ENCODE peak calls at places on chromosomes 2 and 18, in six cellular contexts. S is left lung, V is AG09309, Z is fibroblast of pulmonary artery, E is choroid plexus epithelial cell, W is BE2C. R is an unnamed sample.

GRCh38 chr2:156883828-156884615 is 373.5 kb upstream of the GALNT5 start:
- DNase-seq in S (no peak), V (no peak), Z (peak), E (peak), W (no peak), R (peak)

GRCh38 chr2:128689971-128690370 is 371.3 kb upstream of the HS6ST1 start:
- DNase-seq in S (no peak), V (no peak), Z (no peak), E (no peak), W (no peak), R (no peak)

GRCh38 chr2:171652411-171652775 is 34.9 kb upstream of the DYNC1I2 start:
- DNase-seq in S (no peak), V (no peak), Z (peak), E (peak), W (no peak), R (no peak)

GRCh38 chr2:183505911-183506310 is 381.7 kb downstream of the NUP35 start:
- DNase-seq in S (no peak), V (no peak), Z (no peak), E (no peak), W (no peak), R (no peak)

GRCh38 chr2:240913810-240914644 is 7.9 kb downstream of the CROCC2 start:
- DNase-seq in S (peak), V (no peak), Z (peak), E (peak), W (peak), R (no peak)

GRCh38 chr18:4544131-4544530 is 89.0 kb upstream of the DLGAP1 start:
- DNase-seq in S (no peak), V (no peak), Z (no peak), E (peak), W (no peak), R (no peak)

GRCh38 chr2:54665436-54665856 is 58.0 kb upstream of the EML6 start:
- DNase-seq in S (no peak), V (no peak), Z (peak), E (peak), W (peak), R (peak)

GRCh38 chr2:151338115-151338514 is 19.3 kb upstream of the TNFAIP6 start:
- DNase-seq in S (no peak), V (no peak), Z (peak), E (no peak), W (no peak), R (no peak)

GRCh38 chr2:192051533-192051932 is 143.2 kb downstream of the TMEFF2 start:
- DNase-seq in S (no peak), V (no peak), Z (no peak), E (no peak), W (peak), R (no peak)

GRCh38 chr2:138356178-138356577 is 145.4 kb upstream of the SPOPL start:
- DNase-seq in S (no peak), V (peak), Z (peak), E (peak), W (no peak), R (peak)

GRCh38 chr2:219598308-219599078 is 836 bp downstream of the STK11IP start:
- DNase-seq in S (no peak), V (no peak), Z (no peak), E (no peak), W (no peak), R (no peak)

GRCh38 chr2:219595250-219595649 is 2.4 kb upstream of the STK11IP start:
- DNase-seq in S (no peak), V (no peak), Z (peak), E (peak), W (peak), R (no peak)

GRCh38 chr2:219593154-219593553 is 4.5 kb upstream of the STK11IP start:
- DNase-seq in S (no peak), V (no peak), Z (no peak), E (no peak), W (no peak), R (no peak)

GRCh38 chr2:219596954-219597551 is 604 bp upstream of the STK11IP start:
- DNase-seq in S (no peak), V (no peak), Z (peak), E (peak), W (no peak), R (peak)

GRCh38 chr2:219597552-219598307 is at the start of gene STK11IP:
- DNase-seq in S (peak), V (peak), Z (peak), E (peak), W (peak), R (peak)
- H3K4me3 ChIP-seq in S (peak), V (peak), Z (peak), E (peak), W (peak), R (peak)

GRCh38 chr18:45341454-45341853 is 273.8 kb upstream of the SLC14A2 start:
- DNase-seq in S (no peak), V (no peak), Z (no peak), E (no peak), W (no peak), R (no peak)
- TF ChIP-seq CTCF in S (no peak), V (peak), Z (no peak), E (peak), W (no peak), R (peak)

DNA sequence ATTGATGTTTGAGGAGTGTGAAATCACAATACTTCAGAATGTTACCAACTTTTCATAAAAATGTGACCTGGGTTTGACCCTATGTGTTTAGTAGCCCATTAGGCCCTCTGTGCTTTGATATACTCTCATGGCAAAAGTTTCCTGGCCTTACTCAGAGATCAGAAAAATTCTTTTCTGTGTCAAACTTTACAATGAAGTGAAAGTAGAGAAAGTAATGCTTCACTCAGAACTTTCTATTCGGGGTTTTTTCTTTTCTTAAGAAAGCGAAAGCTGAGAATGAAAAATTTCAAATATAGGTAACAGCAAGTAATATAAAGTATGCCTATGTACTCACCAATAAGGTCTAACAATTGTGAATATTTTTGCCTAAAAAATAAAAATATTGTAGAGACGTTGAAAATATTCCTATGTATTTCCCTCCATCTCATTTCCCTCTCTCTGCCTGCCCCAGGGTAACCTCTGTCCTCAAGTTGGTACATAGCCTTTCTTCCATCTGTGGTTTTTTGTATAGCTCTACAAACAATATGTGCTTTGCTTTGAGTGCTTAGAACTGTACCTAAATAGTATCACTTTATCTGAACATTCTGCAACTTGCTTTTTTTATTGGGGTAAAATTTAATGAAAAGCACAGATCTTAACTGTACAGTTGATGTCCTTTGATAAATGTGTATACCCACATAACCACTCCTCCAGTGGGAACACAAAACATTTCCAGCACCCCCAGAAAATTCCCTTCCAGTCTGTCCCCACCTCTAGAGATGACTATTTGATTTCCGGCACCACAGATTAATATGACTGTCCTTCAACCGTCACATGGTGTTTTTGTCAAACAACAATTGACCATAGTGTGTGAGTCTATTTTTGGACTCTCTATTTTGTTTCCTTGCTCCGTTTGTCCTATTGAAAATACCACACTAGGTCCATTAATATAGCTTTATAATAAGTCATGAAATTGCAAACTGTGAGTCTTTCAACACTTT is 10.3 kb upstream of the ACKR3 start:
- DNase-seq in S (no peak), V (no peak), Z (no peak), E (no peak), W (no peak), R (no peak)
- H3K4me3 ChIP-seq in S (no peak), V (no peak), Z (no peak), E (no peak), W (no peak), R (no peak)

DNA sequence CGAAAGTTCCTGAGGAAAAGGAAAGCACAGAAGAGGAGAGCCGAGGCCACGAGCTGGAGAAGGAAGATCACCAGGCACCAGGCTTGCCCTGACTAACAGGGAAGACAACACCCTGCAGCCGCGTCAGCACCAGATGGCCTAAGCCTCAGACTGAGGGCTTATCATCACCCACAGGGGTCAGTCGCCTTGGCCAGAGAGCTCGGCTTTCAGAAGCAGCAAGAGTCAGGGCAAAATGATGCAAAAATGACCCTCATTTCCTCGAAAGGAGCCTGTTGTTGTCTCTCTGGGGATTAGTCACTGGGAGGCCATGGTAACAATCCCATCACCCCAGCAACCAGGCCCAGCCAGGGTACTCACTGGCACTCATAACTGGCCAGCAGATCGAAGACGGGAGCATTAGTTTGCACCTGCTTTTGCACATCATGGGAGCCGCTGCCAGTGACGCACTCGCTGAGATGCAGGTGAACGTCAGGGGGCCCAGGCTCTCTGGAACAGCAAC is 42.7 kb upstream of the ZFP36L2 start:
- DNase-seq in S (no peak), V (peak), Z (peak), E (peak), W (peak), R (peak)
- TF ChIP-seq CTCF in S (no peak), V (peak), Z (peak), E (no peak), W (peak), R (peak)

GRCh38 chr2:10020001-10020400 is 23.3 kb upstream of the KLF11 start:
- DNase-seq in S (no peak), V (no peak), Z (no peak), E (no peak), W (no peak), R (no peak)
- H3K4me3 ChIP-seq in S (no peak), V (no peak), Z (no peak), E (no peak), W (no peak), R (no peak)

DNA sequence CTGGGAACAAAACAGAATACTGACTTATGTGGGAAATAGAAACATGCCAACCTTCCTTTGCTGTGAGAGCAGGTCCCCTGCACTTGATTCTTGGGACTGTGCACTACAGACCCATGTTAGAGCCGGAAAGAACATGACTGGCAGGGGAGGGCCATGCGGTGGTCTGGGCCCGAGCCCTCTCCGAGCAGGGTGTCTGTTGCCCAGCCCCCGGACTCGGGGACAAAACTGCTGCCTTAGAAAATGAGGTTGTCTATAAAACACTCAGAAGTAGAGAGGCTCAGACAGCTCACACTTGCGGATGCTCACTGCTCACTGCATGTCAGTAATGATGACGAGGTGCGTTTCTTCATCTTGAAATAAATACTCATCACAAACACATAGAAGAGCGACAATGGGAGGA is 270.7 kb upstream of the HDAC4 start:
- DNase-seq in S (no peak), V (no peak), Z (no peak), E (no peak), W (no peak), R (no peak)
- TF ChIP-seq CTCF in S (no peak), V (no peak), Z (no peak), E (no peak), W (no peak), R (no peak)

DNA sequence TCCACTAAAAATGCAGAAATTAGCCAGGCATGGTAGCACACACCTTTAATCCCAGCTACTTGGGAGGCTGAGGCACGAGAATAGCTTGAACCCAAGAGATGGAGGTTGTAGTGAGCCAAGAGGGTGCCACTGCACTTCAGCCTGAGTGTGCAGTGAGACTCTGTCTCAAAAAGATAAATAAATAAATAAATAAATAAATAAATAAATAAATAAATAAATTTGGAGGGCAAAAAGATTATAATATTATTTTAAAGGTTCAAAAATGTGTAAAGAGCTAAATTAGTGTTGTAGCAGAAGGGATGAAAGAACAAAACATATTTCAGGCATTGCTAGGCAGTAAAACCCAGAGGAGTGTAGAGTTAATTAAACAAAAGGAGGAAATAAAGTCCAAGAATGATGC is 1136.4 kb upstream of the CDH2 start:
- DNase-seq in S (no peak), V (no peak), Z (no peak), E (no peak), W (no peak), R (no peak)
- H3K4me3 ChIP-seq in S (no peak), V (no peak), Z (no peak), E (no peak), W (no peak), R (no peak)

DNA sequence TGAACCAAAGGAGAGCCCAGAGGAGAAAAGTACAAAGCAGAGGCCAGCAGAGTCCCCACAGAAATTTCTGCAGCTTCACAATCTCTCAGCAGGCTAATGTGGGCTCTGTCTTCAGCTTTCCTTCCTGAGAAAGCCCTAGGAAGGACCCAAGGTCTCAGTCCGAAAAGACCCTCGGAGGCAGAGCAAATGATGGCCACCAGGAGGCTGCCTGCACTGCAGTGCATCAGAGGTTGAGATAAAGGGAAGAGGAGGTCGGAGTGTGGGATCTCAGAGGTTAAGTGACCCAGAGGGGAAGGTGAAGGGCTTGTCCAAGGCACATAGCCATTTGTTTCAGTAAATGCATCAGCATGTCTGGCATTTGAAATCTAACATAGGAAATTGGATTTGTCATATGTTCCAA is 299.1 kb upstream of the SLC14A2 start:
- DNase-seq in S (no peak), V (no peak), Z (no peak), E (no peak), W (no peak), R (no peak)
- TF ChIP-seq CTCF in S (no peak), V (no peak), Z (no peak), E (no peak), W (peak), R (peak)